ENCODE peak calls at places on chromosomes 4 and X, in six cellular contexts. I is A549, M is IMR-90, W is ovary, R is K562, P is H54. X is an unnamed sample.

GRCh38 chr4:105179539-105180401 is 33.1 kb downstream of the TET2 start:
- DNase-seq in I (no peak), R (no peak), P (no peak), W (no peak), M (peak), X (peak)

GRCh38 chr4:138310991-138311390 is 68.8 kb upstream of the SLC7A11 start:
- DNase-seq in P (no peak), W (no peak), M (peak), I (no peak), R (no peak), X (no peak)

GRCh38 chr4:119721878-119722277 is 93.3 kb upstream of the PDE5A start:
- DNase-seq in M (no peak), R (no peak), W (no peak), I (no peak), P (no peak), X (no peak)

GRCh38 chr4:98688416-98689290 is 30.2 kb upstream of the TSPAN5 start:
- DNase-seq in P (peak), M (peak), W (no peak), R (peak), I (peak), X (peak)

GRCh38 chr4:158856852-158857251 is 88.0 kb downstream of the FNIP2 start:
- DNase-seq in W (no peak), I (peak), M (peak), P (no peak), R (peak), X (peak)

GRCh38 chr4:107153228-107153627 is 117.1 kb upstream of the DKK2 start:
- DNase-seq in P (no peak), I (peak), R (no peak), W (no peak), M (no peak), X (peak)

GRCh38 chr4:25844957-25845712 is 17.7 kb downstream of the SEL1L3 start:
- DNase-seq in R (no peak), I (no peak), P (no peak), W (no peak), M (no peak), X (no peak)

GRCh38 chrX:20571611-20572010 is 304.9 kb upstream of the RPS6KA3 start:
- DNase-seq in W (no peak), P (no peak), R (no peak), M (peak), I (no peak), X (no peak)

GRCh38 chrX:15436220-15436619 is 52.0 kb upstream of the VEGFD start:
- DNase-seq in R (no peak), M (peak), I (no peak), W (no peak), P (no peak), X (no peak)

GRCh38 chr4:103008875-103009729 is 10.4 kb downstream of the SLC9B1 start:
- DNase-seq in I (peak), R (peak), M (peak), W (no peak), P (no peak), X (peak)

DNA sequence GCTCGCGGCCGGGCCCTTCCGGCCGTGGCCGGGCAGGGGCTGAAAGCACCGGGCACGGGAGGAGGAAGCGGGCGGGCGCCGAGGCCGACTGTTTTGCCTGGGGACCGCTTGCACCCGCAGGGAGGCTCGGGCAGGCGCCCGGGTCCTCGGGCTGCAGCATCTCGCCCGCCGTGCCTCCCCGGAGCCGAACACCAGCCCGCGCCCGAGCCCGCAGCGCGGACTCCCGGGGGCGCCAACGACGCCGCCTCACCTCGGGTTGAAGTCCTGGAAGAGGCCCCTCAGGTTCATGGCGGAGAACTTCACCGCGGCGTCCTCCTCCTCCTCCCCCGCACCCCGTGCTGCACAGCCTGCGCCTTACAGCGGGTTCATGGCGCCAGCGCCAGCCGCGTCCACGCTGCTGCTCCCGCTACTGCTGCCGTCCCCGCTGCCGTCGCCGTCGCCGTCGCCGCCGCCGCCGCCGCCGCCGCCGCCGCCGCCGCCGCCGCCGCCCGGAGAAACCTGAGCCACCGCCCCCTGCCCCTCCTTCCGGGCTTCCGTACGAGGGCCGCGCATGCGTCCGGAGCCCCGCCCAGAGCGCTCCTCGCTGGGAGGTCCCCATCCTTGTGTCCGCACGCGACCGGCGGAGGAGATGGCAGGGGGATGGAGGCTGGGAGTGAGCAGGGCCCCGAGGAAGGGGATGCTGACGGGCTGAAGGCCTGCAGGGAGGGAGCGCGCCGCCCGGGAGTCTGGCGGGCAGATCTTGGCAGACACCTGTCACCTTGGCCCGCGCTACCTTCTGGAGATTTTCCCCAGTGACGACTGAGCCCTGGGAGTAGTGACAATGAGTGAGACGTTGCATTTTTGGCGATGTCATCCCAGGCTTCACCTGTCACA is at the start of gene TMEM185A:
- DNase-seq in M (peak), R (peak), I (peak), W (peak), P (peak), X (peak)
- TF ChIP-seq POLR2A in M (no peak), R (no peak), I (peak), W (no peak), P (peak), X (no peak)

GRCh38 chrX:68930576-68931317 is 101.9 kb downstream of the EFNB1 start:
- DNase-seq in M (no peak), W (no peak), P (no peak), I (no peak), R (no peak), X (peak)
- TF ChIP-seq POLR2A in M (no peak), W (no peak), P (no peak), I (no peak), R (no peak), X (no peak)

GRCh38 chrX:63350979-63351616 is at the start of gene SPIN4:
- DNase-seq in R (peak), P (peak), I (peak), W (peak), M (peak), X (peak)
- TF ChIP-seq POLR2A in R (peak), P (peak), I (peak), W (no peak), M (peak), X (peak)

DNA sequence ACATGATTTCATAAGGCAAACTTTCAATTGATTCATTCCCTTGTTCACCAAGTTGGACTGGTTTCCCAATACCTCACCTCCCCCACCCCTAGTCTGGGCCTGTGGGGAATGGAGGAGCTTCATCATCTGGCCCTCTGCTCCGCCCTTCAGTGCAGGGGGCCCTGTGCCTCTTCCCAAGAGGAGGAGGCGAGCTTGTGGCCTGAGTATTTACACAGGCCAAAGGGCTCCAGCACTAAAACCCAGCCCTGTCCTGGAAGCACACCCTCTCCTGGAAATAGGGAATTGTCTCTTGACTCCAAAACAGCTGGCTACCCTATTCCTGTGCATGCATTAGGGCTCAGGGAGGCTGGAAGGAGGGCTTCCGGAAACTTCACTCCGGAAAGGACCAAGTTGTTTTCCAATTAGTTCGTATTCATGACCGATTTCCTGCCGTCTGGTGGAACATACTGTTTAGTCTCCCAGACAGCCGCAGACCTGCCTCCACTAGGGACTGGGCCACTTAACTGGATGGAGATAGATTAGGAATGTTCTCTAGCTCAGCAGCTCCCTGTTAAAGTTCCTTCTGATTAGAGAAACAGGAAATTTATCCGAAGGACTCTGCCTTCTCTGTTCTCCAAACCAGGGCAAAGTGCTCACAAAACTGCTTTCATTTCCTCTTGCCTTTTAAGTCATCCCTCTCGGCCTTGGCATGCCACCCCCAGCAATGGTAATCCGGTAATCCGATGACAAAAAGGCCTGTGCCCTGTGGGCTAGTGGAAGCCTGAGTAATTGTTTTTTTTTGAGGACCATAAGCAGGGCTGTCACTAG is 5.8 kb downstream of the SRPX2 start:
- DNase-seq in W (peak), I (peak), M (peak), P (no peak), R (no peak), X (no peak)
- TF ChIP-seq POLR2A in W (no peak), I (no peak), M (peak), P (no peak), R (no peak), X (no peak)

DNA sequence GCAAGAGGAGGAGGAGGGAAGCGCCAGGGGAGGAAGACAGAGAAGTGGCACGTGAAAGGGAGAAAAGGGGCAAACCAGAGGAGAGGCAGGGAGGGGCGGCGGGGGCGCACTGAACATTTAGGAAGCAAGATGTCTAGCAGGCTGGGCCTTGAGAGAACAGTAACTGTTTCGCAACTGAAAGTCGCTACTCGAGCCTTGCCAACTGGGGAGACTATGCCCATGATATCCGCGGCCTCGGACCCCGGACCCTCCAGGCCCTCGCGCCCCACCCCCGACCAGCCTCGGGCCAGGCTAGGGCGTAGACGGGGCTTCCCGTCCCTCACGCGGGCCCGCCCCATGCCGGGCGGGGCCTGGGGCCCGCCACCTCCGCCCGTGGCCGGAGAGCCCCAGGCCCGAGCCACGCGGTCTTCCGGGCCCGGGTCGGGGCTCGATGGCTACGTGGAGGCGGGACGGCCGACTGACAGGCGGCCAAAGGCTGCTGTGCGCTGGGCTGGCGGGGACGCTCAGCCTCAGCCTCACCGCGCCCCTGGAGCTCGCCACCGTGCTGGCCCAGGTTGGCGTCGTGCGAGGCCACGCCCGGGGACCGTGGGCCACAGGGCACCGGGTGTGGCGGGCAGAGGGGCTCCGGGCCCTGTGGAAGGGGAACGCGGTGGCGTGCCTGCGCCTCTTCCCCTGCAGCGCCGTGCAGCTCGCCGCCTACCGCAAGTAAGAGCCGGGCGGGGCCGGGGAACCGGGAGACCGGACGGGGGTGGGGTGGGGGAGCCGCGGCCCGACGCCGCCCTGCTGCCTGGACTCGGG is at the start of gene SLC25A43:
- DNase-seq in P (peak), I (peak), W (peak), M (no peak), R (peak), X (peak)
- TF ChIP-seq POLR2A in P (peak), I (peak), W (no peak), M (no peak), R (peak), X (peak)

GRCh38 chr4:8231551-8232049 is 32.5 kb downstream of the SH3TC1 start:
- DNase-seq in R (no peak), P (no peak), I (no peak), W (no peak), M (no peak), X (no peak)
- TF ChIP-seq POLR2A in R (no peak), P (no peak), I (no peak), W (no peak), M (no peak), X (no peak)

GRCh38 chr4:140756292-140757219 is at the start of gene TBC1D9:
- DNase-seq in M (peak), I (peak), R (no peak), W (peak), P (peak), X (peak)
- TF ChIP-seq POLR2A in M (no peak), I (peak), R (no peak), W (peak), P (peak), X (no peak)

X was measured in erythroblast.